ENCODE peak calls at places on chromosomes 11 and 22, in four cellular contexts. U is A549, K is OCI-LY7, Z is AG10803. H is an unnamed sample.

GRCh38 chr11:129226207-129226798 is 34.2 kb upstream of the ARHGAP32 start:
- DNase-seq in U (no peak), K (no peak), Z (no peak), H (no peak)

GRCh38 chr11:67056640-67057409 is at the start of gene RHOD:
- DNase-seq in U (no peak), K (no peak), Z (peak; percentile 29), H (peak; percentile 73)

GRCh38 chr11:20274031-20274430 is 89.5 kb upstream of the HTATIP2 start:
- DNase-seq in U (no peak), K (no peak), Z (no peak), H (peak; percentile 13)

GRCh38 chr11:20110908-20111669 is 49.2 kb downstream of the DBX1 start:
- DNase-seq in U (peak; percentile 70), K (peak; percentile 65), Z (peak; percentile 84), H (peak; percentile 68)

GRCh38 chr11:4480577-4481539 is 1.6 kb upstream of the OR52K1 start:
- DNase-seq in U (no peak), K (no peak), Z (peak; percentile 10), H (no peak)

GRCh38 chr11:115104851-115105453 is 399.3 kb downstream of the CADM1 start:
- DNase-seq in U (no peak), K (no peak), Z (no peak), H (no peak)

GRCh38 chr11:20021212-20021611 is 139.1 kb downstream of the DBX1 start:
- DNase-seq in U (no peak), K (no peak), Z (no peak), H (no peak)

GRCh38 chr11:27215471-27216267 is 147.3 kb downstream of the CCDC34 start:
- DNase-seq in U (no peak), K (no peak), Z (no peak), H (no peak)

GRCh38 chr11:121841487-121842167 is 274.4 kb downstream of the BLID start:
- DNase-seq in U (no peak), K (no peak), Z (peak; percentile 99), H (no peak)

GRCh38 chr22:46090631-46091201 is 59.6 kb upstream of the PPARA start:
- DNase-seq in U (no peak), K (no peak), Z (peak; percentile 77), H (no peak)

GRCh38 chr22:45537734-45538181 is 35.1 kb downstream of the FBLN1 start:
- DNase-seq in U (no peak), K (no peak), Z (peak; percentile 85), H (no peak)

GRCh38 chr11:20022363-20023081 is 137.8 kb downstream of the DBX1 start:
- DNase-seq in U (peak; percentile 33), K (peak; percentile 2), Z (no peak), H (peak; percentile 13)

GRCh38 chr11:124762624-124763155 is 600 bp upstream of the ESAM start:
- DNase-seq in U (no peak), K (no peak), Z (no peak), H (peak; percentile 55)

GRCh38 chr22:46676881-46677280 is 56.7 kb downstream of the GRAMD4 start:
- DNase-seq in U (no peak), K (no peak), Z (no peak), H (no peak)

GRCh38 chr11:134313821-134314607 is 17.8 kb upstream of the GLB1L2 start:
- DNase-seq in U (no peak), K (no peak), Z (no peak), H (no peak)

GRCh38 chr11:62108017-62108750 is 15.6 kb upstream of the INCENP start:
- DNase-seq in U (peak; percentile 49), K (peak; percentile 74), Z (peak; percentile 72), H (peak; percentile 63)

GRCh38 chr11:112588252-112588668 is 327.6 kb upstream of the PLET1 start:
- DNase-seq in U (peak; percentile 44), K (peak; percentile 68), Z (peak; percentile 88), H (peak; percentile 55)

GRCh38 chr11:17719028-17719939 is at the start of gene MYOD1:
- DNase-seq in U (no peak), K (no peak), Z (no peak), H (no peak)

GRCh38 chr11:10899542-10899830 is 41.6 kb upstream of the ZBED5 start:
- DNase-seq in U (no peak), K (no peak), Z (no peak), H (no peak)

GRCh38 chr11:2885676-2886081 is at the start of gene CDKN1C:
- DNase-seq in U (peak; percentile 78), K (peak; percentile 82), Z (peak; percentile 62), H (peak; percentile 98)

GRCh38 chr11:124920870-124921609 is 2.0 kb downstream of the HEPN1 start:
- DNase-seq in U (peak; percentile 22), K (no peak), Z (peak; percentile 56), H (peak; percentile 82)

GRCh38 chr11:69321877-69322350 is 28.0 kb downstream of the MYEOV start:
- DNase-seq in U (no peak), K (no peak), Z (peak; percentile 92), H (no peak)

GRCh38 chr11:75771646-75772410 is 3.2 kb downstream of the DGAT2 start:
- DNase-seq in U (no peak), K (no peak), Z (peak; percentile 87), H (no peak)

GRCh38 chr22:43995798-43996169 is 28.3 kb upstream of the PARVB start:
- DNase-seq in U (no peak), K (no peak), Z (no peak), H (peak; percentile 19)

GRCh38 chr11:68215087-68215445 is 2.0 kb upstream of the KMT5B start:
- DNase-seq in U (no peak), K (no peak), Z (no peak), H (peak; percentile 41)

GRCh38 chr11:17494019-17494418 is 17.4 kb upstream of the ABCC8 start:
- DNase-seq in U (no peak), K (no peak), Z (no peak), H (no peak)

GRCh38 chr11:66371627-66372415 is at the start of gene SLC29A2:
- DNase-seq in U (peak; percentile 40), K (peak; percentile 95), Z (no peak), H (peak; percentile 91)

GRCh38 chr11:61488651-61489291 is 19.8 kb upstream of the LRRC10B start:
- DNase-seq in U (no peak), K (no peak), Z (no peak), H (no peak)

GRCh38 chr11:16280256-16280682 is 76.1 kb downstream of the SOX6 start:
- DNase-seq in U (no peak), K (no peak), Z (no peak), H (no peak)

GRCh38 chr22:48373626-48374173 is 1454.0 kb downstream of the BRD1 start:
- DNase-seq in U (no peak), K (no peak), Z (no peak), H (no peak)

GRCh38 chr22:50190182-50190951 is 4.7 kb downstream of the TRABD start:
- DNase-seq in U (peak; percentile 68), K (peak; percentile 95), Z (peak; percentile 49), H (peak; percentile 90)
- TF ChIP-seq CTCF in U (peak; percentile 36), K (peak; percentile 56), Z (peak; percentile 45), H (peak; percentile 24)

DNA sequence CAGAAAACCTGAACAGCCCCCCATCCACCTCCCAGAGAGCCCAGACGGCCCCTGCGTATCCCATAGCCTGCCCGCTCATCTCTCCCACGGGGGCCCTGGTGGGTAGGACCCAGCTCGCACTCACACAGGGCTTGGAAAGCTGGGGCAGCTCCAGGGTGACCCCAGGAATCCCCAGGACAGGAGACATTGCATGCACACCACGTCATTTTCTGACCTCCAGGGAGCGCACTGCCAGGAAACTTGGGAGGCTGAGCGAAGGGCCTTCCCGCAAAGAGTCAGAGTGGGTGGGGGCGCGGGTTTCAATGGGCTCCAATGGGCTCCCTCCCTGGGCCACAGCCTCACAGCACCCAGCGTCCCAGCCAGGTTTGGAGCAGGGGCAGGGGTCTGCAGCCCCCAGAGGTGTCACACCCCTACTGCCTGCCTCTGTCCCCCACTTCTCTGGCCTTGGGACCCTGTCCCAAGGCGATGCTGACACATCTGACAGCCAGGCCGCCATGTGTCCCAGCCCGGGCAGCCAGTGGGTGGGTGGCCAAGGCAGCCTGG is 8.2 kb upstream of the SYT8 start:
- DNase-seq in U (peak; percentile 72), K (peak; percentile 12), Z (peak; percentile 65), H (no peak)
- TF ChIP-seq CTCF in U (no peak), K (peak; percentile 54), Z (peak; percentile 31), H (no peak)

GRCh38 chr22:50294319-50294656 is 13.2 kb downstream of the PLXNB2 start:
- DNase-seq in U (no peak), K (no peak), Z (no peak), H (no peak)

GRCh38 chr22:50298266-50298637 is 9.2 kb downstream of the PLXNB2 start:
- DNase-seq in U (no peak), K (no peak), Z (no peak), H (no peak)

GRCh38 chr22:50297510-50298265 is 9.8 kb downstream of the PLXNB2 start:
- DNase-seq in U (no peak), K (no peak), Z (no peak), H (no peak)

GRCh38 chr22:50298937-50299656 is 8.3 kb downstream of the PLXNB2 start:
- DNase-seq in U (no peak), K (no peak), Z (peak; percentile 33), H (no peak)

DNA sequence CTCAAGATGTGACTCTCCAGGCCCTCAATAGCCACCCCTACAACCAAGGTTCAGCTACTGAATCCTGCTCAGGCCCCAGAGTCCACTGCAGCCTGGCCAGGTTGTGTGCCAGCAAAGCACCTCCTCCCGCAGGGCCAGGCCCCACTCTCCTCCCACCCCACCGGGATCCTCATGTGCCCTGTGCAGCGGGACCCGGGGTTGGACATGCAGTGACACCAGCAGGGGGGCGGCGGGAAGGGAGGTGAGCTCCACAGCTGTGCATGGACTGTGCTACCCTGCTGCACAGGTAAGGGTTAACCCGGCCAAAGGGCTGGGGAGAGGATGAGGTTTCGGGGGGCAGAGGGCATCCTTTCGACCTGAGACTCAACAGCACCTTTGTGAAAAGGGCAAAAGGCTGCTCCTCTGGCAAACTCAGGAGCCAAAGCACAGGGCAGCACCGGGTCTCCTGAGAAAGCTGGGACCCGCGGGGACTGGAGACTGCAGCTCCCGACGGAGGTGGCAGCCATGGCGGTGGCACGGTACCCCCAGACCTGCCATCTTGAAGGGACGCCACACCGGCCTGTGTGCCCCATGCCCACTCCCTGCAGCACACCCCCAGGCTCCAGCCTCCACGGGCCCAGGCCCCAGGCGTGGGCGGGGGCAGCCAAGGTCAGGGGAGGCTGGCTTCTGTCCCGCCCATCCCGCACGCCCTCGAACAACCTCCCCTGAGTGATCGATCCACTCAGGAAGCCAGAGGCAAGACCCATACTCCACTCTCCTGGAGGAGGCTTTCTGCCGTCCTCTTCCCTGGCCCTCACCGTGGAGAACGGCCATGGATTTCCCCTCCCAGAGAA is 10.6 kb downstream of the PLXNB2 start:
- DNase-seq in U (no peak), K (no peak), Z (no peak), H (no peak)
- TF ChIP-seq CTCF in U (no peak), K (no peak), Z (no peak), H (no peak)

DNA sequence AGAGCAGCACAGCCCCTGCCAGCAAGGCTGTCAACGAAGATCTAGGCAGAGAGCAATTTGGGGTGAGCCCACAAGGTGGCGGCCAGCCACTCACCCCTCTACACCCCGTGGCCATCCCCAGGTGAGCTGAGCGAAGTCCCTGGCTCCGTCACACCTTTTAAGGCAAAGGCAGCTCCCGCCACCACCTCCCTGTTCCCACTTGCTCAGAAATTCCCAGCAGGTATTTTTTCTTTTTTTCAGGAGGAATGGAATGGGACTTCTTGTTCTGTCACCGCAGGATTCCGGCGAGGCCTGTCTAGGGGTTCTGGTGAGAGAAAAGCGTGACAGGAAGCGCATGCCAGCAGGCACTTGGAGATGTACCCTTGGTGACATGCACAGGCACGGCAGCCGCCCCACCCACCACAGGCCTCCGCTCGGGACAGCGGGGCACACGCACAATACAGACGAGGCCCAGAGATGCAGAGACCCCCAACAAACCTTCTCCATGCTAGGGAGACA is 10.0 kb downstream of the RPL3 start:
- DNase-seq in U (no peak), K (peak; percentile 38), Z (peak; percentile 77), H (no peak)
- TF ChIP-seq CTCF in U (no peak), K (peak; percentile 56), Z (peak; percentile 41), H (no peak)

H was measured in GM20000.